ENCODE peak calls at places on chromosomes 7 and 10, in ten cellular contexts. One of them, this sample, is unnamed. For H3K27me3 and H3K9me3, the result is how much of the 10 kb centered on the place peaks cover.

GRCh38 chr10:73614711-73615110 is 23.6 kb upstream of the USP54 start:
- DNase-seq in right atrium auricular region: no peak
- DNase-seq in left ventricle myocardium inferior: no peak
- DNase-seq in HepG2: no peak
- DNase-seq in psoas muscle: no peak
- DNase-seq in left lung: no peak
- DNase-seq in HAP-1: no peak
- DNase-seq in CD4-positive, CD25-positive, alpha-beta regulatory T cell: no peak
- DNase-seq in body of pancreas: no peak
- DNase-seq in right lobe of liver: no peak
- DNase-seq in this sample: no peak

GRCh38 chr7:142375710-142376313 is 118.0 kb upstream of the PRSS58 start:
- DNase-seq in left lung: no peak
- DNase-seq in left ventricle myocardium inferior: no peak
- DNase-seq in psoas muscle: no peak
- DNase-seq in HepG2: no peak
- DNase-seq in body of pancreas: peak
- DNase-seq in HAP-1: no peak
- DNase-seq in right atrium auricular region: no peak
- DNase-seq in CD4-positive, CD25-positive, alpha-beta regulatory T cell: no peak
- DNase-seq in right lobe of liver: no peak
- DNase-seq in this sample: no peak

GRCh38 chr10:62851449-62851848 is 35.3 kb upstream of the EGR2 start:
- DNase-seq in right lobe of liver: no peak
- DNase-seq in body of pancreas: no peak
- DNase-seq in left ventricle myocardium inferior: no peak
- DNase-seq in HAP-1: peak
- DNase-seq in HepG2: no peak
- DNase-seq in right atrium auricular region: no peak
- DNase-seq in CD4-positive, CD25-positive, alpha-beta regulatory T cell: peak
- DNase-seq in psoas muscle: no peak
- DNase-seq in left lung: no peak
- DNase-seq in this sample: no peak

GRCh38 chr7:3000566-3000965 is 43.1 kb downstream of the CARD11 start:
- DNase-seq in HAP-1: no peak
- DNase-seq in CD4-positive, CD25-positive, alpha-beta regulatory T cell: no peak
- DNase-seq in psoas muscle: no peak
- DNase-seq in right lobe of liver: no peak
- DNase-seq in HepG2: no peak
- DNase-seq in body of pancreas: no peak
- DNase-seq in left lung: no peak
- DNase-seq in right atrium auricular region: no peak
- DNase-seq in left ventricle myocardium inferior: no peak
- DNase-seq in this sample: no peak

GRCh38 chr10:90589825-90590224 is 268.0 kb downstream of the HTR7 start:
- DNase-seq in right lobe of liver: no peak
- DNase-seq in HAP-1: no peak
- DNase-seq in body of pancreas: no peak
- DNase-seq in left ventricle myocardium inferior: no peak
- DNase-seq in right atrium auricular region: no peak
- DNase-seq in HepG2: no peak
- DNase-seq in left lung: no peak
- DNase-seq in psoas muscle: no peak
- DNase-seq in CD4-positive, CD25-positive, alpha-beta regulatory T cell: no peak
- DNase-seq in this sample: no peak

GRCh38 chr10:6069101-6069931 is 7.1 kb upstream of the IL2RA start:
- DNase-seq in body of pancreas: peak
- DNase-seq in right lobe of liver: no peak
- DNase-seq in psoas muscle: no peak
- DNase-seq in right atrium auricular region: no peak
- DNase-seq in left lung: peak
- DNase-seq in HAP-1: no peak
- DNase-seq in CD4-positive, CD25-positive, alpha-beta regulatory T cell: peak
- DNase-seq in HepG2: no peak
- DNase-seq in left ventricle myocardium inferior: no peak
- DNase-seq in this sample: no peak

GRCh38 chr7:139159900-139160675 is 50.6 kb upstream of the ZC3HAV1 start:
- DNase-seq in HAP-1: no peak
- DNase-seq in left ventricle myocardium inferior: no peak
- DNase-seq in psoas muscle: no peak
- DNase-seq in right lobe of liver: no peak
- DNase-seq in body of pancreas: no peak
- DNase-seq in left lung: peak
- DNase-seq in CD4-positive, CD25-positive, alpha-beta regulatory T cell: no peak
- DNase-seq in HepG2: no peak
- DNase-seq in right atrium auricular region: no peak
- DNase-seq in this sample: peak

GRCh38 chr10:132523561-132524442 is 13.8 kb upstream of the INPP5A start:
- DNase-seq in HepG2: no peak
- DNase-seq in CD4-positive, CD25-positive, alpha-beta regulatory T cell: no peak
- DNase-seq in psoas muscle: no peak
- DNase-seq in right atrium auricular region: no peak
- DNase-seq in left ventricle myocardium inferior: peak
- DNase-seq in body of pancreas: peak
- DNase-seq in left lung: peak
- DNase-seq in right lobe of liver: peak
- DNase-seq in HAP-1: no peak
- DNase-seq in this sample: no peak

GRCh38 chr10:57960406-57960805 is 307.3 kb downstream of the IPMK start:
- DNase-seq in right lobe of liver: no peak
- DNase-seq in body of pancreas: no peak
- DNase-seq in HAP-1: no peak
- DNase-seq in HepG2: no peak
- DNase-seq in psoas muscle: no peak
- DNase-seq in left ventricle myocardium inferior: no peak
- DNase-seq in right atrium auricular region: no peak
- DNase-seq in CD4-positive, CD25-positive, alpha-beta regulatory T cell: no peak
- DNase-seq in left lung: no peak
- DNase-seq in this sample: no peak

GRCh38 chr10:71766717-71767419 is 6.5 kb downstream of the VSIR start:
- DNase-seq in right lobe of liver: no peak
- DNase-seq in left ventricle myocardium inferior: peak
- DNase-seq in HAP-1: no peak
- DNase-seq in left lung: peak
- DNase-seq in HepG2: peak
- DNase-seq in body of pancreas: peak
- DNase-seq in CD4-positive, CD25-positive, alpha-beta regulatory T cell: peak
- DNase-seq in psoas muscle: peak
- DNase-seq in right atrium auricular region: peak
- DNase-seq in this sample: peak

GRCh38 chr10:89966211-89966610 is 264.8 kb downstream of the KIF20B start:
- DNase-seq in left lung: no peak
- DNase-seq in left ventricle myocardium inferior: no peak
- DNase-seq in CD4-positive, CD25-positive, alpha-beta regulatory T cell: no peak
- DNase-seq in right atrium auricular region: no peak
- DNase-seq in HAP-1: no peak
- DNase-seq in HepG2: no peak
- DNase-seq in psoas muscle: no peak
- DNase-seq in body of pancreas: no peak
- DNase-seq in right lobe of liver: no peak
- DNase-seq in this sample: no peak

GRCh38 chr10:89301231-89301630 is 615 bp upstream of the IFIT2 start:
- DNase-seq in HepG2: no peak
- DNase-seq in body of pancreas: no peak
- DNase-seq in left lung: no peak
- DNase-seq in HAP-1: no peak
- DNase-seq in psoas muscle: no peak
- DNase-seq in CD4-positive, CD25-positive, alpha-beta regulatory T cell: peak
- DNase-seq in right lobe of liver: no peak
- DNase-seq in right atrium auricular region: no peak
- DNase-seq in left ventricle myocardium inferior: no peak
- DNase-seq in this sample: no peak

GRCh38 chr10:45235823-45236222 is 79.6 kb downstream of the OR13A1 start:
- DNase-seq in HepG2: no peak
- DNase-seq in HAP-1: no peak
- DNase-seq in left ventricle myocardium inferior: no peak
- DNase-seq in left lung: no peak
- DNase-seq in body of pancreas: no peak
- DNase-seq in CD4-positive, CD25-positive, alpha-beta regulatory T cell: no peak
- DNase-seq in right lobe of liver: no peak
- DNase-seq in psoas muscle: no peak
- DNase-seq in right atrium auricular region: no peak
- DNase-seq in this sample: peak

GRCh38 chr7:20330797-20331230 is at the start of gene ITGB8:
- DNase-seq in HepG2: no peak
- DNase-seq in psoas muscle: peak
- DNase-seq in left ventricle myocardium inferior: peak
- DNase-seq in left lung: peak
- DNase-seq in body of pancreas: peak
- DNase-seq in CD4-positive, CD25-positive, alpha-beta regulatory T cell: peak
- DNase-seq in right atrium auricular region: no peak
- DNase-seq in HAP-1: no peak
- DNase-seq in right lobe of liver: no peak
- DNase-seq in this sample: peak

GRCh38 chr10:33509231-33509871 is 174.9 kb upstream of the NRP1 start:
- DNase-seq in right atrium auricular region: peak
- DNase-seq in HAP-1: peak
- DNase-seq in psoas muscle: peak
- DNase-seq in HepG2: peak
- DNase-seq in left ventricle myocardium inferior: no peak
- DNase-seq in CD4-positive, CD25-positive, alpha-beta regulatory T cell: no peak
- DNase-seq in body of pancreas: peak
- DNase-seq in left lung: peak
- DNase-seq in right lobe of liver: no peak
- DNase-seq in this sample: peak

GRCh38 chr10:110169586-110169985 is 37.8 kb upstream of the MXI1 start:
- DNase-seq in right atrium auricular region: peak
- DNase-seq in psoas muscle: no peak
- DNase-seq in HAP-1: no peak
- DNase-seq in HepG2: no peak
- DNase-seq in left lung: no peak
- DNase-seq in body of pancreas: no peak
- DNase-seq in right lobe of liver: no peak
- DNase-seq in left ventricle myocardium inferior: no peak
- DNase-seq in CD4-positive, CD25-positive, alpha-beta regulatory T cell: no peak
- DNase-seq in this sample: no peak

GRCh38 chr10:110171032-110171431 is 36.4 kb upstream of the MXI1 start:
- DNase-seq in left ventricle myocardium inferior: no peak
- DNase-seq in psoas muscle: no peak
- DNase-seq in HepG2: no peak
- DNase-seq in body of pancreas: no peak
- DNase-seq in HAP-1: no peak
- DNase-seq in right lobe of liver: no peak
- DNase-seq in left lung: no peak
- DNase-seq in right atrium auricular region: no peak
- DNase-seq in CD4-positive, CD25-positive, alpha-beta regulatory T cell: no peak
- DNase-seq in this sample: no peak

GRCh38 chr10:110167149-110167548 is 40.3 kb upstream of the MXI1 start:
- DNase-seq in body of pancreas: no peak
- DNase-seq in HepG2: no peak
- DNase-seq in left lung: no peak
- DNase-seq in HAP-1: no peak
- DNase-seq in right atrium auricular region: no peak
- DNase-seq in CD4-positive, CD25-positive, alpha-beta regulatory T cell: no peak
- DNase-seq in psoas muscle: no peak
- DNase-seq in left ventricle myocardium inferior: no peak
- DNase-seq in right lobe of liver: no peak
- DNase-seq in this sample: no peak

GRCh38 chr10:110170142-110170887 is 37.1 kb upstream of the MXI1 start:
- DNase-seq in left ventricle myocardium inferior: no peak
- DNase-seq in HAP-1: no peak
- DNase-seq in right lobe of liver: no peak
- DNase-seq in left lung: no peak
- DNase-seq in body of pancreas: no peak
- DNase-seq in psoas muscle: no peak
- DNase-seq in HepG2: no peak
- DNase-seq in CD4-positive, CD25-positive, alpha-beta regulatory T cell: no peak
- DNase-seq in right atrium auricular region: peak
- DNase-seq in this sample: no peak

GRCh38 chr10:110168601-110169481 is 38.6 kb upstream of the MXI1 start:
- DNase-seq in psoas muscle: no peak
- DNase-seq in right lobe of liver: no peak
- DNase-seq in left ventricle myocardium inferior: no peak
- DNase-seq in body of pancreas: no peak
- DNase-seq in CD4-positive, CD25-positive, alpha-beta regulatory T cell: peak
- DNase-seq in HepG2: peak
- DNase-seq in HAP-1: no peak
- DNase-seq in left lung: no peak
- DNase-seq in right atrium auricular region: peak
- DNase-seq in this sample: no peak
- H3K27me3 ChIP-seq in psoas muscle: under half
- H3K27me3 ChIP-seq in right lobe of liver: under half
- H3K27me3 ChIP-seq in left ventricle myocardium inferior: under half
- H3K27me3 ChIP-seq in body of pancreas: under half
- H3K27me3 ChIP-seq in CD4-positive, CD25-positive, alpha-beta regulatory T cell: under half
- H3K27me3 ChIP-seq in HepG2: under half
- H3K27me3 ChIP-seq in HAP-1: under half
- H3K27me3 ChIP-seq in left lung: under half
- H3K27me3 ChIP-seq in right atrium auricular region: under half
- H3K27me3 ChIP-seq in this sample: under half

GRCh38 chr7:92039900-92040299 is 94.4 kb downstream of the CYP51A1 start:
- DNase-seq in HepG2: no peak
- DNase-seq in right lobe of liver: no peak
- DNase-seq in right atrium auricular region: no peak
- DNase-seq in HAP-1: no peak
- DNase-seq in psoas muscle: no peak
- DNase-seq in body of pancreas: no peak
- DNase-seq in left ventricle myocardium inferior: no peak
- DNase-seq in CD4-positive, CD25-positive, alpha-beta regulatory T cell: no peak
- DNase-seq in left lung: no peak
- DNase-seq in this sample: no peak
- H3K4me3 ChIP-seq in HepG2: no peak
- H3K4me3 ChIP-seq in right lobe of liver: no peak
- H3K4me3 ChIP-seq in right atrium auricular region: no peak
- H3K4me3 ChIP-seq in HAP-1: no peak
- H3K4me3 ChIP-seq in psoas muscle: no peak
- H3K4me3 ChIP-seq in body of pancreas: no peak
- H3K4me3 ChIP-seq in left ventricle myocardium inferior: no peak
- H3K4me3 ChIP-seq in CD4-positive, CD25-positive, alpha-beta regulatory T cell: no peak
- H3K4me3 ChIP-seq in left lung: no peak
- H3K4me3 ChIP-seq in this sample: no peak

GRCh38 chr7:63073286-63073685 is 925.4 kb upstream of the ZNF722 start:
- DNase-seq in left lung: no peak
- DNase-seq in psoas muscle: no peak
- DNase-seq in left ventricle myocardium inferior: no peak
- DNase-seq in body of pancreas: no peak
- DNase-seq in right lobe of liver: peak
- DNase-seq in HepG2: no peak
- DNase-seq in HAP-1: no peak
- DNase-seq in right atrium auricular region: peak
- DNase-seq in CD4-positive, CD25-positive, alpha-beta regulatory T cell: no peak
- DNase-seq in this sample: no peak
- H3K9me3 ChIP-seq in left lung: under half
- H3K9me3 ChIP-seq in psoas muscle: under half
- H3K9me3 ChIP-seq in left ventricle myocardium inferior: half or more
- H3K9me3 ChIP-seq in body of pancreas: under half
- H3K9me3 ChIP-seq in right lobe of liver: under half
- H3K9me3 ChIP-seq in HepG2: half or more
- H3K9me3 ChIP-seq in HAP-1: under half
- H3K9me3 ChIP-seq in right atrium auricular region: under half
- H3K9me3 ChIP-seq in CD4-positive, CD25-positive, alpha-beta regulatory T cell: under half
- H3K9me3 ChIP-seq in this sample: under half

GRCh38 chr10:11424456-11425287 is 186.8 kb downstream of the USP6NL start:
- DNase-seq in HepG2: peak
- DNase-seq in psoas muscle: peak
- DNase-seq in right lobe of liver: no peak
- DNase-seq in CD4-positive, CD25-positive, alpha-beta regulatory T cell: no peak
- DNase-seq in body of pancreas: peak
- DNase-seq in left ventricle myocardium inferior: peak
- DNase-seq in left lung: no peak
- DNase-seq in right atrium auricular region: no peak
- DNase-seq in HAP-1: peak
- DNase-seq in this sample: peak
- H3K27me3 ChIP-seq in HepG2: under half
- H3K27me3 ChIP-seq in psoas muscle: under half
- H3K27me3 ChIP-seq in right lobe of liver: under half
- H3K27me3 ChIP-seq in CD4-positive, CD25-positive, alpha-beta regulatory T cell: under half
- H3K27me3 ChIP-seq in body of pancreas: under half
- H3K27me3 ChIP-seq in left ventricle myocardium inferior: under half
- H3K27me3 ChIP-seq in left lung: under half
- H3K27me3 ChIP-seq in right atrium auricular region: under half
- H3K27me3 ChIP-seq in HAP-1: under half
- H3K27me3 ChIP-seq in this sample: under half